ENCODE peak calls at places on chromosomes 6 and 20, in seven cellular contexts. B is kidney glomerular epithelial cell, Y is T-helper 9 cell, D is NCI-H345, J is Right ventricle myocardium superior, N is HCEC 1CT, Z is foreskin keratinocyte. M is an unnamed sample.

GRCh38 chr6:92044312-92044711 is 1375.0 kb downstream of the EPHA7 start:
- DNase-seq in B (no peak), Y (no peak), D (no peak), J (no peak), N (no peak), Z (no peak), M (no peak)

GRCh38 chr20:41738584-41739193 is 120.5 kb upstream of the CHD6 start:
- DNase-seq in B (peak), Y (peak), D (peak), J (peak), N (peak), Z (no peak), M (peak)

GRCh38 chr6:12102350-12102749 is 90.2 kb downstream of the HIVEP1 start:
- DNase-seq in B (no peak), Y (no peak), D (no peak), J (no peak), N (no peak), Z (no peak), M (no peak)

GRCh38 chr6:155708100-155708499 is 252.5 kb upstream of the NOX3 start:
- DNase-seq in B (no peak), Y (no peak), D (no peak), J (no peak), N (no peak), Z (no peak), M (no peak)

GRCh38 chr6:26222587-26222986 is 135.4 kb downstream of the HFE start:
- DNase-seq in B (no peak), Y (no peak), D (no peak), J (no peak), N (no peak), Z (no peak), M (peak)

GRCh38 chr20:17995967-17996819 is 27.4 kb downstream of the MGME1 start:
- DNase-seq in B (peak), Y (peak), D (peak), J (no peak), N (peak), Z (no peak), M (peak)

GRCh38 chr6:99359800-99360199 is 10.3 kb upstream of the FAXC start:
- DNase-seq in B (no peak), Y (no peak), D (no peak), J (no peak), N (no peak), Z (no peak), M (no peak)

GRCh38 chr6:122752493-122752892 is 27.0 kb upstream of the FABP7 start:
- DNase-seq in B (no peak), Y (no peak), D (no peak), J (no peak), N (no peak), Z (no peak), M (no peak)

GRCh38 chr6:157110620-157111019 is 212.7 kb downstream of the TMEM242 start:
- DNase-seq in B (no peak), Y (no peak), D (no peak), J (no peak), N (peak), Z (no peak), M (peak)